ENCODE peak calls at places on chromosomes 3 and 15, in six cellular contexts. F, R, U, Z, M and D are unnamed samples.

GRCh38 chr15:42085236-42085605 is 9.1 kb downstream of the PLA2G4D start:
- DNase-seq in F (no peak), R (no peak), U (no peak), Z (peak; percentile 59), M (no peak), D (no peak)

GRCh38 chr3:30034246-30034991 is 572.0 kb upstream of the TGFBR2 start:
- DNase-seq in F (no peak), R (no peak), U (no peak), Z (no peak), M (no peak), D (no peak)

GRCh38 chr3:187739561-187740445 is 5.5 kb downstream of the BCL6 start:
- DNase-seq in F (peak; percentile 94), R (peak; percentile 85), U (no peak), Z (peak; percentile 89), M (peak; percentile 72), D (peak; percentile 92)

GRCh38 chr3:69368129-69368741 is 17.7 kb downstream of the FRMD4B start:
- DNase-seq in F (peak; percentile 53), R (no peak), U (no peak), Z (peak; percentile 34), M (peak; percentile 58), D (no peak)

GRCh38 chr3:67678665-67679064 is 24.3 kb upstream of the SUCLG2 start:
- DNase-seq in F (no peak), R (no peak), U (no peak), Z (no peak), M (peak; percentile 6), D (no peak)

GRCh38 chr3:52352566-52352965 is 36.4 kb downstream of the DNAH1 start:
- DNase-seq in F (no peak), R (no peak), U (no peak), Z (no peak), M (no peak), D (no peak)

GRCh38 chr3:4805662-4806061 is 173.6 kb upstream of the BHLHE40 start:
- DNase-seq in F (no peak), R (no peak), U (no peak), Z (no peak), M (no peak), D (no peak)

GRCh38 chr3:126152931-126153694 is 27.3 kb downstream of the ALDH1L1 start:
- DNase-seq in F (no peak), R (no peak), U (no peak), Z (no peak), M (peak; percentile 4), D (no peak)

GRCh38 chr3:1026395-1026794 is 66.4 kb upstream of the CNTN6 start:
- DNase-seq in F (no peak), R (no peak), U (no peak), Z (no peak), M (no peak), D (no peak)

GRCh38 chr3:124174463-124174862 is 182.5 kb upstream of the ROPN1 start:
- DNase-seq in F (no peak), R (no peak), U (no peak), Z (peak; percentile 24), M (no peak), D (no peak)

GRCh38 chr15:80308002-80308401 is 56.0 kb upstream of the CTXND1 start:
- DNase-seq in F (no peak), R (no peak), U (no peak), Z (no peak), M (no peak), D (no peak)

GRCh38 chr3:184443364-184443763 is 63.5 kb downstream of the CHRD start:
- DNase-seq in F (no peak), R (no peak), U (no peak), Z (no peak), M (no peak), D (no peak)

GRCh38 chr15:72155021-72155621 is 36.9 kb downstream of the SENP8 start:
- DNase-seq in F (peak; percentile 42), R (no peak), U (no peak), Z (peak; percentile 85), M (no peak), D (no peak)

GRCh38 chr15:68196445-68197169 is 8.5 kb downstream of the CALML4 start:
- DNase-seq in F (no peak), R (no peak), U (no peak), Z (no peak), M (no peak), D (no peak)

GRCh38 chr3:48434591-48435222 is 4.8 kb upstream of the PLXNB1 start:
- DNase-seq in F (no peak), R (no peak), U (no peak), Z (no peak), M (no peak), D (no peak)

GRCh38 chr3:159732172-159733111 is 256.2 kb upstream of the IL12A start:
- DNase-seq in F (peak; percentile 39), R (peak; percentile 52), U (peak; percentile 45), Z (no peak), M (no peak), D (peak; percentile 19)

GRCh38 chr3:196323723-196324122 is 5.7 kb upstream of the DYNLT2B start:
- DNase-seq in F (peak; percentile 28), R (no peak), U (no peak), Z (no peak), M (no peak), D (peak; percentile 42)

DNA sequence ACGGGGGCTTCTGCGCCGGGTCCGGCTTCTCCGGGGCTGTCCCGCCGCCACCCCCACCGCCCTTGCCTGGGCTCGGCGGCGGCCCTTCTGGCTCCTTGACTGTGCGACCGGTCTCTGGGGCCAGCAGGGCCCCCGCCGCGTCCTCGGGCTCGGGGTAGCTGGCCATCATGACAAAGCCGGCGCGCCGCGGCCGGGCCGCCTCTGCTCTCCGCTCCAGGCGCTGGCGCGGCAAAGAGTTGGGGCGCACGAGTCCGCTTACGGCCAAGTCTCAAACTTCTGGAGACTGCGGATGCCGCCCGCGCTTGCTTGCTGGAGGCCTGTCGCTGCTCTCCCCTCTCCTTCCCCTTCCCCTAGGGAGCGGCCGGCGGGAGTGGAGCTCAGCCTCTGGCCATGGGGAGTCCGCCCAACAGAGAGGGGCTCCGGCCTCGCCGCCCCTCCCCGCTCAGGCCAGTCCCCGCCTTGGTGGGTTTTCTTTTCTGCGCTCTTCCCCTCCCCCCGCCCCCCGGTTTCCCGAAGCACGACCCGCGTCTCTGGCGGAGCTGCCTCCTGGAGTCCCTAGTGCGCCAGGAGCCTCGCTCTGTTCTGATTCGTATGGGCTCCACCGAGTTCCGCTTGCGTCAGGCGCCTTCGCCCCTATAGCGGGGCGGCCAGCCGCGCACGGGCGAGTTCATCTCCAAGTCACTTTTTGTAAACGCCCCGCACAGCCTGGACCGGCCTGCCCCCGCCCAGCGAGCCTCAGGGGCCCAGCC is at the start of the genes FOXL2 and FOXL2NB:
- DNase-seq in F (peak; percentile 52), R (no peak), U (peak; percentile 42), Z (peak; percentile 71), M (no peak), D (peak; percentile 61)
- TF ChIP-seq CTCF in F (no peak), R (no peak), U (no peak), Z (no peak), M (no peak), D (no peak)

GRCh38 chr15:74037171-74038117 is 42.9 kb downstream of the PML start:
- DNase-seq in F (no peak), R (no peak), U (no peak), Z (no peak), M (no peak), D (no peak)

GRCh38 chr15:74038707-74039655 is 43.4 kb downstream of the GOLGA6A start:
- DNase-seq in F (peak; percentile 71), R (no peak), U (no peak), Z (no peak), M (no peak), D (no peak)

GRCh38 chr15:74034206-74034755 is 39.8 kb downstream of the PML start:
- DNase-seq in F (no peak), R (no peak), U (no peak), Z (no peak), M (no peak), D (no peak)

GRCh38 chr15:74035121-74035829 is 40.8 kb downstream of the PML start:
- DNase-seq in F (no peak), R (no peak), U (no peak), Z (no peak), M (no peak), D (no peak)

DNA sequence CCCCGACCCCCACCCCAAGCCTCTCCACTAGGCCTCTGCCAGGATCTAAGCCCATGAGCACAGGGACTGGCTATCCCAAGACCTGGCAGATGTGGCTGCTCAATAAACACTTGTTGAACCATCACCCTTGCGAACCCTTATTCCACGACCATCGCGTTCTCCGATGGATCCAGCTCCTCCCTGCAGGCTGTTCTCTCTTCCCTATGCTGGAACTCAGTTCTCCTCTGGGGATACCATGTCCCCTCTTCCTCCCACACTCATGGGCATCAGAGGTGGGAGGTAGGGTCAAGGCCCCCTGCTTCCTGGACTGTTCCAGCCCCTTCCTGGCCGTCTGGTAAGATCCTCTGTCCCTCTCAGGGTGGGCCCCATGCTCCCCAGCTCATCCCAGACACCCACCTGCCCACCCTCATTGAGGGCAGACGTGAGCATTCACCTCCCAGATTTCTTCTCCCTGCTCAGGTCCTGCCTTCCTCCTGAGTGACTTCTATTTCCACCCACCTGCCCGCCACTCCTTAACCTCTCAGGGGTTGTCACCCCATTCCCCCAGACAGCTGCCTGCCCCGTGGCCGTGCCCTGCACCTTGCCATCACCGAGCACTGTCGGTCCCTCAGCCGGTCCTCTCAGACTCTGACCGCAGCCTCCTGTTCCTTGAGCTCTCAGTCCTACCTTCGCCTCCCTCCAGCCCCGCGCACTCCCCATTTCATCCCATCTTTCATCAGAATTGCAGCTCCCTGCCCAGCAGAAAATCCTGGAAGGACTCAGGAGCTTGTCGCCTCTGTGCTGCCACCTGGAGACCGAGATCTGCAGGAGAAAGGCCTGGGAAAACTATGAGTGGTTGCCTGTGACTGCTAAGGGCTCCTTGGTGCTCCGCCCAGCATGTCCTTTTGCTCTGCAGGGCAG is 42.0 kb downstream of the PML start:
- DNase-seq in F (peak; percentile 86), R (peak; percentile 30), U (no peak), Z (peak; percentile 71), M (no peak), D (peak; percentile 74)
- TF ChIP-seq CTCF in F (peak; percentile 80), R (peak; percentile 72), U (peak; percentile 70), Z (peak; percentile 52), M (peak; percentile 6), D (peak; percentile 51)

DNA sequence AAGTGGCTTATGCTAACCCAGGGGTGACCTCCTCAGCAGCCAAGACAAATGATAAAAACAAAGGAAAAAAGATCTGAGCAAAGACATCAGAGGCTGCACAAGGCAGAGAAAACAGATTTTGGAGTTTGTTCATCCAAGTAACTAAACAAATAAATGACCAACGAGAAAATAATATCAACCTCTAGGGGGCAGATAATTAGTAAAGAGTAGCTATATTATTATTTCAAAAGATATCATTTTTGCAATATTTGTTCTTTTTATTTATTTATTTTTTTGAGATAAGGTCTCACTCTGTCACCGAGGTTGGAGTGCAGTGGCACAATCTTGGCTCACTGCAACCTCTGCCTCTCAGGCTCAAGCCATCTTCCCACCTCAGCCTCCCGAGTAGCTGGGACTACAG is 101.8 kb downstream of the PCCB start:
- DNase-seq in F (no peak), R (no peak), U (no peak), Z (no peak), M (no peak), D (no peak)
- TF ChIP-seq CTCF in F (no peak), R (no peak), U (no peak), Z (peak; percentile 21), M (no peak), D (peak; percentile 73)

DNA sequence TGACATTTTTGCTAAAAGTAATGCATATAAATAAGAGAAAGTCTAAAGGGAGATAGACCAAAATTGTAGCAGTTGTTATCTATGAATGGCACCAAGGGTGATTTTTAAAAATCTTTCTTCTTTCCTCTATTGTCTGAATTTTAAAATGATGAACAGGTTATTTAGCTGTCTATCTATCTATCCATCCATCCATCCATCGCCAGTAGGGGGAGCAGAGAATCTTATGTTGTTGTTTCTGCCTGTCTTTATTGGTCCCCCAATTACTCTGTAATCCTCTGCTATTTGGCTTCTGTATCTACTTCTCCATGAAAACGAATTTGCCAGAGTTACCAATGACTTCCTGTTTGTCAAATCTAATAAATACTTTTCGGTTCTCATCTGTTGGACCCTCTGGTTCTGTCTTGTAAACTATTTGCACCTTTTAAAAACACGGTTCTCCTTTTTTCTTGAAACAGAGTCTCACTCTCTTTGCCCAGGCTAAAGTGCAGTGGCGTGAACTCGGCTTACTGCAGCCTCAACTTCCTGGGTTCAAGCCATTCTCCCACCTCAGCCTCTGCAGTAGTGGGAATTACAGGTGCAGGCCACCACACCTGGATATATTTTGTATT is 86.0 kb downstream of the ECT2 start:
- DNase-seq in F (peak; percentile 78), R (no peak), U (peak; percentile 7), Z (peak; percentile 74), M (peak; percentile 18), D (peak; percentile 46)
- TF ChIP-seq CTCF in F (peak; percentile 85), R (peak; percentile 79), U (peak; percentile 72), Z (peak; percentile 68), M (peak; percentile 58), D (peak; percentile 62)